ENCODE peak calls at places on chromosomes 7 and 10, in six cellular contexts. O is small intestine, B is Calu3, T is GM23248, Z is NCI-H69, N is NCI-H1694. H is an unnamed sample.

GRCh38 chr7:131020759-131021219 is 286.8 kb upstream of the KLF14 start:
- DNase-seq in O (no peak), B (no peak), T (no peak), Z (no peak), N (peak; percentile 56), H (no peak)

GRCh38 chr7:8000315-8000941 is 31.8 kb downstream of the GLCCI1 start:
- DNase-seq in O (no peak), B (no peak), T (no peak), Z (no peak), N (no peak), H (no peak)

GRCh38 chr7:12731214-12731656 is 43.8 kb downstream of the ARL4A start:
- DNase-seq in O (peak; percentile 30), B (peak; percentile 30), T (peak; percentile 38), Z (peak; percentile 46), N (no peak), H (no peak)

GRCh38 chr10:114550756-114551290 is 107.3 kb downstream of the ABLIM1 start:
- DNase-seq in O (peak; percentile 54), B (no peak), T (peak; percentile 73), Z (peak; percentile 70), N (no peak), H (no peak)

GRCh38 chr10:79433324-79434222 is 11.9 kb downstream of the ZCCHC24 start:
- DNase-seq in O (no peak), B (no peak), T (no peak), Z (no peak), N (no peak), H (no peak)

GRCh38 chr10:133127291-133128125 is 32.5 kb upstream of the KNDC1 start:
- DNase-seq in O (no peak), B (peak; percentile 31), T (peak; percentile 50), Z (no peak), N (no peak), H (peak; percentile 44)

GRCh38 chr10:49649294-49649693 is 30.2 kb upstream of the C10orf53 start:
- DNase-seq in O (no peak), B (no peak), T (peak; percentile 14), Z (peak; percentile 43), N (no peak), H (peak; percentile 61)

GRCh38 chr10:132866601-132867381 is 75.6 kb downstream of the CFAP46 start:
- DNase-seq in O (no peak), B (no peak), T (no peak), Z (no peak), N (no peak), H (no peak)

GRCh38 chr7:91265693-91266066 is 1.4 kb downstream of the FZD1 start:
- DNase-seq in O (peak; percentile 28), B (no peak), T (peak; percentile 36), Z (no peak), N (no peak), H (no peak)

GRCh38 chr7:45919947-45920542 is 1.0 kb downstream of the IGFBP3 start:
- DNase-seq in O (no peak), B (no peak), T (peak; percentile 35), Z (no peak), N (no peak), H (no peak)

GRCh38 chr10:1380075-1380793 is 324.0 kb downstream of the WDR37 start:
- DNase-seq in O (no peak), B (no peak), T (no peak), Z (no peak), N (no peak), H (no peak)

GRCh38 chr7:112205348-112206237 is 606 bp downstream of the DOCK4 start:
- DNase-seq in O (peak; percentile 30), B (peak; percentile 37), T (peak; percentile 73), Z (peak; percentile 92), N (no peak), H (peak; percentile 51)

GRCh38 chr7:38368191-38368605 is 94.8 kb upstream of the TARP start:
- DNase-seq in O (peak; percentile 67), B (peak; percentile 90), T (peak; percentile 86), Z (peak; percentile 85), N (peak; percentile 48), H (peak; percentile 66)

GRCh38 chr7:34041716-34042115 is 136.4 kb downstream of the BMPER start:
- DNase-seq in O (no peak), B (no peak), T (peak; percentile 76), Z (no peak), N (no peak), H (no peak)

GRCh38 chr10:72826346-72826745 is 67.2 kb upstream of the OIT3 start:
- DNase-seq in O (no peak), B (no peak), T (no peak), Z (no peak), N (no peak), H (no peak)

GRCh38 chr7:128912281-128912680 is 1.8 kb upstream of the KCP start:
- DNase-seq in O (no peak), B (no peak), T (no peak), Z (no peak), N (no peak), H (no peak)

GRCh38 chr7:16916111-16916639 is 34.4 kb upstream of the AGR3 start:
- DNase-seq in O (peak; percentile 30), B (peak; percentile 50), T (peak; percentile 81), Z (peak; percentile 47), N (no peak), H (no peak)

GRCh38 chr10:53361281-53361680 is 588.7 kb upstream of the MBL2 start:
- DNase-seq in O (no peak), B (no peak), T (no peak), Z (no peak), N (no peak), H (no peak)

GRCh38 chr7:39607865-39608264 is 15.5 kb upstream of the RALA start:
- DNase-seq in O (no peak), B (no peak), T (no peak), Z (no peak), N (no peak), H (no peak)

GRCh38 chr7:108002726-108003590 is at the start of gene LAMB1:
- DNase-seq in O (peak; percentile 58), B (peak; percentile 79), T (peak; percentile 81), Z (peak; percentile 94), N (peak; percentile 85), H (peak; percentile 24)

GRCh38 chr10:129741280-129741977 is 222.6 kb downstream of the EBF3 start:
- DNase-seq in O (no peak), B (no peak), T (no peak), Z (no peak), N (no peak), H (no peak)

GRCh38 chr7:140656548-140657515 is 15.9 kb upstream of the ADCK2 start:
- DNase-seq in O (peak; percentile 88), B (peak; percentile 79), T (peak; percentile 79), Z (peak; percentile 23), N (no peak), H (peak; percentile 45)

GRCh38 chr10:47013469-47014169 is 102.4 kb downstream of the PTPN20 start:
- DNase-seq in O (no peak), B (no peak), T (peak; percentile 77), Z (no peak), N (no peak), H (no peak)

GRCh38 chr10:79403441-79404230 is 41.8 kb downstream of the ZCCHC24 start:
- DNase-seq in O (no peak), B (no peak), T (no peak), Z (no peak), N (no peak), H (no peak)

GRCh38 chr10:85643839-85644525 is 722.6 kb downstream of the GRID1 start:
- DNase-seq in O (no peak), B (peak; percentile 52), T (no peak), Z (peak; percentile 26), N (no peak), H (no peak)

GRCh38 chr10:10818082-10818481 is 199.6 kb upstream of the CELF2 start:
- DNase-seq in O (no peak), B (no peak), T (peak; percentile 89), Z (no peak), N (no peak), H (no peak)

GRCh38 chr7:99193527-99194214 is 14.2 kb downstream of the KPNA7 start:
- DNase-seq in O (no peak), B (no peak), T (peak; percentile 80), Z (no peak), N (no peak), H (no peak)

GRCh38 chr10:93067443-93068365 is 6.0 kb upstream of the CYP26A1 start:
- DNase-seq in O (no peak), B (no peak), T (no peak), Z (peak; percentile 19), N (no peak), H (no peak)

GRCh38 chr7:111223802-111224253 is 132.9 kb downstream of the LRRN3 start:
- DNase-seq in O (no peak), B (no peak), T (no peak), Z (peak; percentile 59), N (no peak), H (no peak)

GRCh38 chr10:62343000-62343399 is 31.2 kb upstream of the ZNF365 start:
- DNase-seq in O (no peak), B (no peak), T (no peak), Z (no peak), N (no peak), H (no peak)

GRCh38 chr7:123054357-123055133 is 59.0 kb upstream of the TAS2R16 start:
- DNase-seq in O (peak; percentile 1), B (peak; percentile 18), T (no peak), Z (peak; percentile 74), N (no peak), H (no peak)

GRCh38 chr7:134886353-134887057 is 99.8 kb upstream of the AGBL3 start:
- DNase-seq in O (no peak), B (no peak), T (peak; percentile 74), Z (no peak), N (no peak), H (no peak)

GRCh38 chr7:25288536-25289283 is 60.4 kb upstream of the NPVF start:
- DNase-seq in O (no peak), B (no peak), T (peak; percentile 1), Z (no peak), N (no peak), H (no peak)